ENCODE peak calls at places on chromosomes 7 and 10, in five cellular contexts. U is left ventricle myocardium inferior, L is cardiac muscle cell, B is suprapubic skin, P is right cardiac atrium. H is an unnamed sample.
A peak's percentile ranks its signal among the peaks of the same experiment; 100 is the strongest.

GRCh38 chr10:63829020-63829419 is 307.8 kb downstream of the REEP3 start:
- DNase-seq in U (no peak), L (no peak), B (no peak), P (no peak), H (no peak)

GRCh38 chr7:100801833-100802568 is 25.3 kb downstream of the EPHB4 start:
- DNase-seq in U (peak; percentile 35), L (no peak), B (peak; percentile 76), P (peak; percentile 74), H (peak; percentile 80)

GRCh38 chr10:6928531-6929080 is 348.5 kb upstream of the PRKCQ start:
- DNase-seq in U (no peak), L (no peak), B (no peak), P (no peak), H (no peak)

GRCh38 chr7:138029941-138030340 is 28.1 kb upstream of the CREB3L2 start:
- DNase-seq in U (no peak), L (no peak), B (no peak), P (no peak), H (no peak)

GRCh38 chr10:130127612-130128607 is 8.3 kb upstream of the GLRX3 start:
- DNase-seq in U (no peak), L (peak; percentile 79), B (no peak), P (no peak), H (peak; percentile 58)

GRCh38 chr7:32516551-32517082 is 21.3 kb downstream of the AVL9 start:
- DNase-seq in U (no peak), L (no peak), B (no peak), P (no peak), H (no peak)

GRCh38 chr10:101721806-101722205 is 26.8 kb upstream of the FBXW4 start:
- DNase-seq in U (no peak), L (no peak), B (no peak), P (no peak), H (no peak)

GRCh38 chr7:130263130-130263529 is 3.5 kb upstream of the CPA2 start:
- DNase-seq in U (no peak), L (no peak), B (no peak), P (no peak), H (no peak)

GRCh38 chr10:122263971-122264370 is 7.1 kb upstream of the BTBD16 start:
- DNase-seq in U (no peak), L (peak; percentile 78), B (peak; percentile 3), P (no peak), H (no peak)

GRCh38 chr7:48144291-48144768 is 26.9 kb upstream of the ABCA13 start:
- DNase-seq in U (no peak), L (no peak), B (no peak), P (no peak), H (no peak)

GRCh38 chr7:1749864-1750466 is 79.9 kb downstream of the ELFN1 start:
- DNase-seq in U (peak; percentile 50), L (peak; percentile 85), B (no peak), P (peak; percentile 84), H (peak; percentile 46)

GRCh38 chr10:19745672-19746071 is 70.6 kb upstream of the PLXDC2 start:
- DNase-seq in U (no peak), L (no peak), B (no peak), P (no peak), H (no peak)

GRCh38 chr7:15175103-15175502 is 272.6 kb upstream of the DGKB start:
- DNase-seq in U (no peak), L (no peak), B (no peak), P (no peak), H (no peak)

DNA sequence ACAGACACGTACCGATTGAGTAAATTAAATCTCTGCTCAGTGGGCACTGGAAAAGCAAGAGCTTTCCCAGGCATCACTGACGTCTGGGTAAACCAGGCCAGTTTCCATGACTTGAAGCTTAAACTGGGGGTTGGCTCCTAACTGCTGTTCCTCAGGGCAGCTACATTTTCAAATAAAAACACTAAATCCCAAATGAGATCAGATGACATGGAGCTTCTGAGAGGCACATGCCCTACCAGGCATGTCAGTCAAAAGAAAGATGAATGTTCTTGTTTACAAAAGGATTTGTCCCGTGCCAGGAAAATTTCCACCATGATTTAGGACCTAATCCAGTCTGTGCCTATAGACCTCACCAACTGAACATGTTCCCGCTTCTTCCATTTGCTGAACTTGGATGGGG is 220.2 kb downstream of the KCNMA1 start:
- DNase-seq in U (no peak), L (no peak), B (no peak), P (no peak), H (no peak)
- H3K27ac ChIP-seq in U (no peak overlapping the region), L (no peak overlapping the region), B (no peak overlapping the region), P (peak overlapping the region; percentile 71), H (no peak overlapping the region)

GRCh38 chr10:29255117-29255516 is 33.8 kb upstream of the LYZL1 start:
- DNase-seq in U (no peak), L (no peak), B (no peak), P (no peak), H (no peak)
- H3K27ac ChIP-seq in U (no peak overlapping the region), L (peak overlapping the region; percentile 98), B (no peak overlapping the region), P (no peak overlapping the region), H (no peak overlapping the region)

DNA sequence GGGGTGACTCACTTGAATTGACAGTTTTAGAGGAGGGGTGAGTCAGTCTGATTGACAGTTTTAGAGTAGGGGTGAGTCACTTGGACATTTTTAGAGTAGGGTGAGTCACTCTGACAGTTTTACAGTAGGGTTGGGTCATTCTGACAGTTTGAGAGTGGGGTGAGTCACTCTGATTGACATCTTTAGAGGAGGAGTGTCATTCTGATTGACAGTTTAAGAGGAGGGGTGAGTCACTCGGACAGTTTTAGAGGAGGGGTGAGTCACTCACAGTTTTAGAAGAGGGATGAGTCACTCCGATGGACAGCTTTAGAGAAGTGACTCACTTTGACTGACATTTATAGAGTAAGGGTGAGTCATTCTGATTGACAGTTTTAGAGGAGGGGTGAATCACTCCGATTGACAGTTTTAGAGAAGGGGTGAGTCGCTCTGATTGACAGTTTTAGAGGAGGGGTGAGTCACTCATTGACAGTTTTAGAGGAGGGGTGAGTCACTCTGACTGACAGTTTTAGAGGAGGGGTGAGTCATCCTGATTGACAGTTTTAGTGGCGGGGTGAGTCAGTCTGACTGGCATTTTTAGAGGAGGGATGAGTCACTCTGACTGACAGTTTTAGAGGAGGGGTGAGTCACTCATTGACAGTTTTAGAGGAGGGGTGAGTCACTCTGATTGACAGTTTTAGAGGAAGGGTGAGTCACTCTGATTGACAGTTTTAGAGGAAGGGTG is 595.9 kb downstream of the DNAJB6 start:
- DNase-seq in U (no peak), L (no peak), B (no peak), P (no peak), H (no peak)
- H3K27ac ChIP-seq in U (no peak overlapping the region), L (no peak overlapping the region), B (no peak overlapping the region), P (no peak overlapping the region), H (no peak overlapping the region)

GRCh38 chr10:14595526-14596182 is 179.0 kb downstream of the FAM107B start:
- DNase-seq in U (no peak), L (no peak), B (no peak), P (no peak), H (no peak)
- H3K27ac ChIP-seq in U (no peak overlapping the region), L (no peak overlapping the region), B (no peak overlapping the region), P (no peak overlapping the region), H (no peak overlapping the region)

DNA sequence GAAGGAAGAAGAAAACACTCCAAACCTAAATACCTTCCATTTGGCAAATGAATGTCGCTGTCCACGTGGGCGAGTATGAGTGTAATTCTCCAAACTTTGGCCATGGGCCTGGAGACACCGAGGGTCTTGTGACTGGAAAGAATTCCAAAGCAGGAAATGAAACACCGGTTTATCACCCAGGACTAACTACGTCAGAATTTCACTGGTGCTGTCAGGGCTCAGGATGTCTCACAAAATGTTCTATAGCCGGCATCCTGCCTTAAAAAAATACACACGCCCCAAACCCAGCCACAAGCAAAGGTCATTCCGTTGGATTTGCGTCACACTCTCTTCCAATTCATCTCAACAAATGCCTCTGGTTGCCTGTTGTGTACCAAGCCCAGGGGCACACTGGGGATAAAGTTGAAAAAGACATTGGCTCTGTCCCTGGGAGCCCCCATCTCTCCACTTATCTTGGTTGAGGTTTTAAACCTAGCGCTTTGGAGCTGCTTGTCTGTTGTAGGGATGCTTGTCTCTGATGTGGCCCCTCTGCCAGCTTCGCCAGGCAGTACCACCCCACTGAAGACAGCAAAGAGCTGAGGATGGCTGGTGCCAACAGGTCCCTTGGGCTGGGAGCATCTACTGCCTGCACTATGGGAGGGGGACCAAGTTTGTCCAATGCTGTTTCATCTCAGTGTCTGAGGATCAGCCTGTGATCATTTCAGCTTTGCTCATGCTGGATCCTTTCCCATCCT is 31.2 kb downstream of the GSTO2 start:
- DNase-seq in U (no peak), L (no peak), B (no peak), P (peak; percentile 72), H (peak; percentile 50)
- H3K27ac ChIP-seq in U (peak overlapping the region; percentile 94), L (no peak overlapping the region), B (peak overlapping the region; percentile 65), P (peak overlapping the region; percentile 100), H (peak overlapping the region; percentile 80)

GRCh38 chr10:69473304-69473985 is 22.2 kb downstream of the TSPAN15 start:
- DNase-seq in U (no peak), L (no peak), B (no peak), P (no peak), H (no peak)

GRCh38 chr10:69474688-69475432 is 23.6 kb downstream of the TSPAN15 start:
- DNase-seq in U (no peak), L (no peak), B (no peak), P (no peak), H (no peak)

GRCh38 chr10:69472544-69472943 is 21.3 kb downstream of the TSPAN15 start:
- DNase-seq in U (no peak), L (no peak), B (no peak), P (no peak), H (no peak)

GRCh38 chr10:69470463-69471163 is 19.3 kb downstream of the TSPAN15 start:
- DNase-seq in U (no peak), L (no peak), B (no peak), P (no peak), H (no peak)

GRCh38 chr10:69472142-69472541 is 20.9 kb downstream of the TSPAN15 start:
- DNase-seq in U (no peak), L (no peak), B (no peak), P (no peak), H (no peak)
- H3K27ac ChIP-seq in U (peak overlapping the region; percentile 67), L (no peak overlapping the region), B (no peak overlapping the region), P (peak overlapping the region; percentile 48), H (no peak overlapping the region)

DNA sequence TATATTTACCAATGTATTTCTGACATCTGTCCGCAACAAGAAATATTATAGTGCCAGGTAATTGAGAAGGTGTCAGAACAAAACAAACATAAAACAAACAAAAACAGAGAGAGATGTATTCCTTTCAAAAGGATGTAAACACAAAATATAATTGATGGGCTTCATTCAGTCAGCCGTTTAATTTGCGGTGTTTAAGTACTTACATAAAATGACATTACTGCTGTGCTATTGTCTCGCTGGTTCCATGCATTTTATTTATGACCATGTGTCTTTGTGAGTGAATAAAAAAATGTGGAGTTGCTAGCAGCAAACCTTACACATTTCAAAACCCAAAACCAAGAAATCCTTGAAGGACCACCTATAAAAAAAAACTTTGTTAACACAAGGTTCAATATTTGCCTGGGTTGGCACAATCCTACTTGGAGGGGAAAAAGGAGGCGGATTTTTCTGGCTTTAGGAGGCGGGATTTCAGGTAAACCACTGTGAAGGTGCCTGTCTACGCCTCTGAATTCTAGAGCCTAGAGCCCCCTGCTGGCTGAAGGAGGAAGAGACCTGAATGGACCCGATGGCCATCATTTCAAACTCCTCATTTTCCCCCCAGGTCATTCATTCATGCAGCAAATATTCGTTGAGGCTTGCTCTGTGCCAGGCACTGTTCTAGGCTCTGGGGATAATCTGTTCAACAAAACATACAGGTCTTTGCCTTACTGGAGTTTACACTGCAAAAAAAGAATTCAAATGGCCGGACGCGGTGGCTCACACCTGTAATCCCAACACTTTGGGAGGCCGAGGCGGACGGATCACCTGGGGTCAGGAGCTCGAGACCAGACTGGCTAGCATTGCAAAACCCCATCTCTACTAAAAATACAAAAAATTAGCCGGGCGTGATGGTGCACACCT is 90.4 kb upstream of the NFE2L3 start:
- DNase-seq in U (peak; percentile 41), L (peak; percentile 86), B (peak; percentile 75), P (peak; percentile 65), H (peak; percentile 83)
- H3K27ac ChIP-seq in U (no peak overlapping the region), L (no peak overlapping the region), B (no peak overlapping the region), P (no peak overlapping the region), H (no peak overlapping the region)

H was measured in testis.